ENCODE peak calls at places on chromosomes 16 and 17, in four cellular contexts. W is A549, P is HepG2, D is HL-60. V is an unnamed sample.
A peak's percentile ranks its signal among the peaks of the same experiment; 100 is the strongest.

GRCh38 chr16:48366165-48367093 is 18.8 kb downstream of the SIAH1 start:
- DNase-seq in D (peak; percentile 93), P (peak; percentile 79), W (peak; percentile 69), V (peak; percentile 71)

GRCh38 chr17:78276098-78276497 is 44.7 kb downstream of the TMEM235 start:
- DNase-seq in P (no peak), W (no peak), D (no peak), V (no peak)

GRCh38 chr17:29005562-29005887 is 308 bp downstream of the SEZ6 start:
- DNase-seq in D (no peak), P (no peak), W (no peak), V (no peak)

GRCh38 chr16:85716680-85717038 is 27.9 kb upstream of the GINS2 start:
- DNase-seq in P (no peak), D (no peak), W (no peak), V (no peak)

GRCh38 chr17:17355426-17355825 is 52.3 kb downstream of the NT5M start:
- DNase-seq in P (no peak), W (no peak), D (no peak), V (no peak)

GRCh38 chr17:27846042-27846655 is 45.8 kb upstream of the NOS2 start:
- DNase-seq in P (no peak), D (no peak), W (no peak), V (no peak)

GRCh38 chr16:83300326-83300725 is 507.5 kb upstream of the HSBP1 start:
- DNase-seq in W (no peak), D (no peak), P (no peak), V (no peak)

GRCh38 chr16:88318521-88318920 is 64.2 kb upstream of the ZNF469 start:
- DNase-seq in P (no peak), D (no peak), W (no peak), V (no peak)

GRCh38 chr16:8739989-8740704 is 57.3 kb downstream of the TMEM186 start:
- DNase-seq in D (no peak), P (no peak), W (no peak), V (no peak)

GRCh38 chr16:50274771-50275415 is 8.5 kb downstream of the ADCY7 start:
- DNase-seq in W (no peak), P (no peak), D (no peak), V (no peak)

GRCh38 chr17:48002920-48003685 is 32.2 kb downstream of the CDK5RAP3 start:
- DNase-seq in P (no peak), D (no peak), W (no peak), V (no peak)

GRCh38 chr16:51152691-51153261 is 1.7 kb upstream of the SALL1 start:
- DNase-seq in P (no peak), W (no peak), D (no peak), V (no peak)

GRCh38 chr16:30054959-30055553 is 10.5 kb upstream of the ALDOA start:
- DNase-seq in W (peak; percentile 81), P (peak; percentile 62), D (no peak), V (no peak)

GRCh38 chr17:18315498-18316360 is 636 bp downstream of the SMCR8 start:
- DNase-seq in P (no peak), W (no peak), D (no peak), V (no peak)

GRCh38 chr16:68737046-68737729 is at the start of gene CDH1:
- DNase-seq in D (no peak), P (no peak), W (no peak), V (no peak)

GRCh38 chr17:48600244-48601098 is 4.3 kb downstream of the HOXB6 start:
- DNase-seq in P (no peak), D (no peak), W (no peak), V (no peak)

GRCh38 chr17:66763056-66763455 is 71.9 kb upstream of the CACNG5 start:
- DNase-seq in P (no peak), W (no peak), D (no peak), V (no peak)

GRCh38 chr16:73126453-73126853 is 78.5 kb upstream of the ZFHX3 start:
- DNase-seq in P (peak; percentile 45), W (no peak), D (peak; percentile 90), V (no peak)

GRCh38 chr17:33200116-33200515 is 93.0 kb downstream of the ASIC2 start:
- DNase-seq in W (no peak), D (no peak), P (no peak), V (peak; percentile 27)

GRCh38 chr16:28917095-28917494 is 7.9 kb downstream of the RABEP2 start:
- DNase-seq in D (no peak), W (no peak), P (no peak), V (no peak)

GRCh38 chr17:3712811-3713463 is 10.8 kb upstream of the HASPIN start:
- DNase-seq in W (no peak), P (no peak), D (no peak), V (no peak)

GRCh38 chr17:68398731-68399637 is 58.3 kb downstream of the WIPI1 start:
- DNase-seq in D (peak; percentile 51), W (peak; percentile 96), P (peak; percentile 91), V (peak; percentile 32)

GRCh38 chr16:81797443-81797842 is 18.4 kb downstream of the PLCG2 start:
- DNase-seq in D (no peak), W (no peak), P (no peak), V (no peak)

GRCh38 chr16:66746682-66747081 is 4.7 kb downstream of the DYNC1LI2 start:
- DNase-seq in W (no peak), P (no peak), D (peak; percentile 80), V (no peak)

GRCh38 chr17:36937001-36937960 is at the start of gene LHX1:
- DNase-seq in P (no peak), D (no peak), W (no peak), V (no peak)

GRCh38 chr17:5486206-5487124 is at the start of gene MIS12:
- DNase-seq in P (peak; percentile 98), D (peak; percentile 88), W (peak; percentile 100), V (peak; percentile 87)
- TF ChIP-seq REST in P (no peak), D (peak; percentile 20), W (no peak), V (no peak)

GRCh38 chr16:1812732-1813163 is 13.9 kb downstream of the HAGH start:
- DNase-seq in W (peak; percentile 66), D (peak; percentile 41), P (peak; percentile 70), V (no peak)
- TF ChIP-seq CTCF in W (peak; percentile 62), D (peak; percentile 64), P (peak; percentile 91), V (peak; percentile 87)

GRCh38 chr17:80822021-80822699 is 169.5 kb upstream of the CHMP6 start:
- DNase-seq in P (no peak), W (no peak), D (no peak), V (no peak)
- TF ChIP-seq REST in P (no peak), W (no peak), D (no peak), V (no peak)

DNA sequence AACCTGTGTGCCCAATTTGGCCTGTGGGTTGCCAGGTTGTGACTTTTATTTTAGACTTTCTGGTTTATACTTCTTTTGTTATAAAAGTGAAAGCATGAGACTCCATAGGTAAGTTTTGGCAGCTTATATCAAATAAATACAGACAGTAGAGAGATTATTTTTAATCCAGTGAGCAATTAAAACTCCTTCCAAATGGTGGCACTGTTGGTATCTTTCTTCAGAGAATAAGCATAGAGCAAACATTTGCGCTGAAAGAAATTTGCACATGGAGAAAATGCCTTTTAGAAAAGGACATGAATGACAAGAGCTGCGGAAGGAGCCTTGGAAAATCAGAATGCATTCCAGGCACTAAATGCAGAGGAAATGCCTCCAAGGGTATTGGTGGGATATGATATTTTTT is 46.1 kb upstream of the DNAJA2 start:
- DNase-seq in P (no peak), D (no peak), W (no peak), V (no peak)
- TF ChIP-seq CTCF in P (peak; percentile 9), D (no peak), W (peak; percentile 45), V (no peak)

GRCh38 chr16:57388359-57389086 is 16.0 kb upstream of the CCL17 start:
- DNase-seq in D (no peak), P (no peak), W (no peak), V (no peak)
- TF ChIP-seq REST in D (no peak), P (no peak), W (no peak), V (no peak)

DNA sequence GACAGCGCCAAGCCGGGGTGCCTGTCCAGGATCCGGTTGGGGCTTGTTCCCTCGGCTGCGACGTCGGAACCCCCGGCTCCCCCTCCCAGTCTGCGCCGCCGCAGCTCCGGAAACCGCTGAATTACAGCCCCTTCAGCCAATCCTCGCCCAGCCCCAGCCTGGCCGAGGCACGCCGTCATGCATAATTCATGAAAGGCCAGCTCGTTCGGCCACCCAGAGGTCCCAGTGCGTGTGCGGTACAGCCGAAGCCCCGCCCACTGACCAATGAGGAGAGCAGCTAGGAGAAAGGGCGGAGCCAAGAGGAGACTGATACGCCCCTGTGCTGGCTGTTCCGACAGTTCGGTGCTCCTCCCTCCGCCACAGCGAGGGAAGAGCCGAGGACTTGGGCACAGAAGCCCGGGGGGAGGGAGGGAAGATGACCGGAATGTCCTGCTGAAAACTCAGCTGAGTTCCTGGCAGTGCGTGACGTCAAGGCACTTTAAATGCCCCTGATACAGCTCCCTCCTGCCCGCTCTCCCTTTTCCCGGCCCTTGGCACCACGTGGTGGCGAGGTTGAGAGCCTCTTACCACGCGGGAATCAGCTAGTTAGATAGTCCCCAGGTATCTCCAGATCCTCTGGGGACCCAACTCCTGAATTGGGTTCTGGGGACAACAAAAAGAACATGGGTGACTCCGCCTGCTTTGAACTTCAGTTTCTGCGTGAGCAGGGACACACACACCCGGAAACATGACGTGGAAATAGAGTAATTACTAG is at the start of gene STAT3:
- DNase-seq in W (peak; percentile 99), P (peak; percentile 100), D (peak; percentile 99), V (peak; percentile 95)
- TF ChIP-seq CTCF in W (peak; percentile 12), P (peak; percentile 57), D (no peak), V (no peak)